ENCODE peak calls at places on chromosome 16, in five cellular contexts. K, V, R, D and T are unnamed samples.

GRCh38 chr16:10635367-10636021 is 55.1 kb upstream of the EMP2 start:
- DNase-seq in V (no peak), R (no peak), K (no peak), D (no peak), T (no peak)

GRCh38 chr16:23679986-23680336 is 1.3 kb downstream of the PLK1 start:
- DNase-seq in D (no peak), V (no peak), R (no peak), K (no peak), T (no peak)

GRCh38 chr16:12091569-12092346 is 115.2 kb downstream of the SNX29 start:
- DNase-seq in R (no peak), K (no peak), V (no peak), D (no peak), T (no peak)

GRCh38 chr16:82603784-82604411 is 22.9 kb upstream of the CDH13 start:
- DNase-seq in R (peak), D (no peak), V (peak), K (peak), T (peak)

GRCh38 chr16:62205459-62205858 is 169.2 kb upstream of the CDH8 start:
- DNase-seq in V (no peak), K (no peak), R (no peak), D (no peak), T (no peak)

GRCh38 chr16:31458073-31458834 is 1.0 kb upstream of the ARMC5 start:
- DNase-seq in V (peak), D (no peak), R (peak), K (peak), T (peak)

GRCh38 chr16:71514476-71514875 is 11.8 kb upstream of the CHST4 start:
- DNase-seq in R (no peak), D (no peak), K (no peak), V (no peak), T (no peak)

GRCh38 chr16:10969615-10970014 is 25.3 kb downstream of the CLEC16A start:
- DNase-seq in R (no peak), D (no peak), V (no peak), K (no peak), T (no peak)

GRCh38 chr16:22214402-22214801 is 8.3 kb downstream of the EEF2K start:
- DNase-seq in D (no peak), R (no peak), K (no peak), V (no peak), T (no peak)

GRCh38 chr16:79328327-79329162 is 272.0 kb downstream of the MAF start:
- DNase-seq in D (no peak), V (no peak), R (peak), K (no peak), T (no peak)

GRCh38 chr16:27551046-27551445 is 1.1 kb downstream of the KATNIP start:
- DNase-seq in V (no peak), R (no peak), D (no peak), K (peak), T (no peak)

GRCh38 chr16:74099530-74099929 is 197.1 kb upstream of the PSMD7 start:
- DNase-seq in K (no peak), D (no peak), V (no peak), R (no peak), T (no peak)

GRCh38 chr16:74035816-74036215 is 260.8 kb upstream of the PSMD7 start:
- DNase-seq in D (no peak), V (peak), R (no peak), K (peak), T (peak)

GRCh38 chr16:7763111-7763510 is 430.5 kb downstream of the RBFOX1 start:
- DNase-seq in K (no peak), V (no peak), D (no peak), R (no peak), T (no peak)

GRCh38 chr16:27096375-27096774 is 29.6 kb downstream of the C16orf82 start:
- DNase-seq in D (no peak), V (no peak), K (no peak), R (no peak), T (no peak)

GRCh38 chr16:30997887-30998711 is 12.3 kb downstream of the STX1B start:
- DNase-seq in D (peak), K (peak), R (no peak), V (peak), T (peak)

GRCh38 chr16:87390641-87391323 is 1.4 kb upstream of the MAP1LC3B start:
- DNase-seq in R (no peak), V (no peak), D (no peak), K (no peak), T (no peak)

GRCh38 chr16:87391324-87391949 is 699 bp upstream of the MAP1LC3B start:
- DNase-seq in R (peak), K (peak), D (no peak), V (peak), T (peak)

GRCh38 chr16:87392823-87393679 is 915 bp downstream of the MAP1LC3B start:
- DNase-seq in K (peak), D (no peak), R (peak), V (peak), T (peak)

GRCh38 chr16:87393680-87394055 is 1.5 kb downstream of the MAP1LC3B start:
- DNase-seq in D (no peak), R (no peak), K (no peak), V (no peak), T (no peak)

GRCh38 chr16:87391950-87392822 is at the start of gene MAP1LC3B:
- DNase-seq in D (peak), R (peak), V (peak), K (peak), T (peak)
- TF ChIP-seq CTCF in D (no peak), R (no peak), V (no peak), K (no peak), T (no peak)

GRCh38 chr16:75640598-75640997 is 6.9 kb downstream of the KARS1 start:
- DNase-seq in K (no peak), R (no peak), D (no peak), V (no peak), T (no peak)
- TF ChIP-seq CTCF in K (no peak), R (no peak), D (no peak), V (no peak), T (no peak)

GRCh38 chr16:4471869-4472268 is 2.6 kb downstream of the NMRAL1 start:
- DNase-seq in V (no peak), K (no peak), R (no peak), D (no peak), T (no peak)

GRCh38 chr16:4474192-4474961 is at the start of gene NMRAL1:
- DNase-seq in D (peak), R (peak), V (peak), K (peak), T (peak)

GRCh38 chr16:4472880-4473279 is 1.5 kb downstream of the NMRAL1 start:
- DNase-seq in K (no peak), D (no peak), R (no peak), V (no peak), T (no peak)

GRCh38 chr16:4477966-4478365 is 1.8 kb downstream of the HMOX2 start:
- DNase-seq in D (no peak), R (no peak), K (peak), V (no peak), T (peak)

GRCh38 chr16:4475880-4476790 is at the start of gene HMOX2:
- DNase-seq in R (peak), K (peak), D (no peak), V (peak), T (peak)
- TF ChIP-seq CTCF in R (no peak), K (peak), D (peak), V (peak), T (peak)

GRCh38 chr16:3113765-3114479 is 1.5 kb downstream of the ZNF205 start:
- DNase-seq in K (no peak), R (no peak), V (peak), D (no peak), T (no peak)
- TF ChIP-seq CTCF in K (no peak), R (no peak), V (no peak), D (no peak), T (no peak)

DNA sequence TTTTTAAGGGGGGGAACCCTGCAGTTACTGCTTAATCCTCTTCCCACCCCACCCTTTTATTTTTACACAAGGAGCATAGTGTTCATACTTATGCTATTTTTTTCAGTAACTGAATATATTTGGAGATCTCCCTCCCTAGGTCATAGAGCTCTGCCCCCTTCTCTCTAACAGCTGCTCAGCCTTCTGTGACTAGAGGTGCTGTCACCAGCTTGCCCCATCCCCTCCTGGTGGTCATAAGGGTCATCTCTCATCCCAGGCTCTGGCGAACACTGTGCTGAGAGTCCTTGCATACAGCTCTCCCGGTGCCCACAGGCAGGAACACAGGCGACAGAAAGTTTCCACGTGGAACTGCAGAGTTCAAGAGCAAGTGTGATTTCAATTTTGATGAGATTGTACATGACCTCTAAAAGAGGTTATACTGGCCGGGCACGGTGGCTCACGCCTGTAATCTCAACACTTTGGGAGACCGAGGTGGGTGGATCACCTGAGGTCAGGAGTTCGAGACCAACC is 44.2 kb downstream of the SNX20 start:
- DNase-seq in R (no peak), D (no peak), K (no peak), V (no peak), T (no peak)
- TF ChIP-seq CTCF in R (no peak), D (no peak), K (no peak), V (no peak), T (no peak)